ENCODE peak calls at places on chromosome 20, in four cellular contexts. S is ELR, B is caudate nucleus, E is KBM-7. I is an unnamed sample.

GRCh38 chr20:35690265-35690664 is 8.9 kb downstream of the NFS1 start:
- DNase-seq in E (no peak), B (no peak), S (no peak), I (no peak)

GRCh38 chr20:53360815-53361214 is 232.8 kb downstream of the ZNF217 start:
- DNase-seq in B (no peak), E (no peak), S (no peak), I (no peak)

GRCh38 chr20:19256085-19256484 is 43.6 kb downstream of the SLC24A3 start:
- DNase-seq in E (no peak), S (peak), B (no peak), I (peak)

GRCh38 chr20:36491901-36492617 is 49.3 kb upstream of the MYL9 start:
- DNase-seq in E (peak), S (peak), B (no peak), I (peak)

GRCh38 chr20:62733891-62734290 is 25.3 kb downstream of the NTSR1 start:
- DNase-seq in S (no peak), B (no peak), E (no peak), I (no peak)

GRCh38 chr20:62660768-62661167 is 18.5 kb downstream of the SLCO4A1 start:
- DNase-seq in B (no peak), E (no peak), S (no peak), I (no peak)

GRCh38 chr20:51860015-51860882 is 57.9 kb upstream of the SALL4 start:
- DNase-seq in B (no peak), S (peak), E (no peak), I (no peak)

GRCh38 chr20:47330933-47331708 is 25.4 kb downstream of the ZMYND8 start:
- DNase-seq in S (peak), B (no peak), E (no peak), I (peak)

GRCh38 chr20:2814587-2815051 is at the start of gene C20orf141:
- DNase-seq in B (no peak), S (peak), E (peak), I (peak)

GRCh38 chr20:33275871-33276270 is 7.1 kb upstream of the BPIFB1 start:
- DNase-seq in S (no peak), B (no peak), E (no peak), I (no peak)

GRCh38 chr20:44955270-44955669 is 4.9 kb downstream of the TOMM34 start:
- DNase-seq in B (no peak), E (no peak), S (no peak), I (no peak)

GRCh38 chr20:3403741-3404140 is 3.7 kb downstream of the DNAAF9 start:
- DNase-seq in E (no peak), S (no peak), B (no peak), I (no peak)

I was measured in epithelial cell of esophagus.